ENCODE peak calls at places on chromosomes 13 and 19, in seven cellular contexts. One of them, this sample, is unnamed. For H3K36me3, the result is how much of the 10 kb centered on the place peaks cover.

GRCh38 chr13:111916201-111916600 is 150.7 kb upstream of the SOX1 start:
- DNase-seq in OCI-LY7: no peak
- DNase-seq in aorta: peak
- DNase-seq in HAP-1: no peak
- DNase-seq in GM23248: no peak
- DNase-seq in hepatocyte: no peak
- DNase-seq in HCT116: no peak
- DNase-seq in this sample: no peak

GRCh38 chr13:79799466-79799865 is 318.5 kb downstream of the NDFIP2 start:
- DNase-seq in OCI-LY7: no peak
- DNase-seq in aorta: no peak
- DNase-seq in HAP-1: no peak
- DNase-seq in GM23248: no peak
- DNase-seq in hepatocyte: no peak
- DNase-seq in HCT116: no peak
- DNase-seq in this sample: no peak

GRCh38 chr19:485583-486236 is 10.6 kb upstream of the MADCAM1 start:
- DNase-seq in OCI-LY7: no peak
- DNase-seq in aorta: no peak
- DNase-seq in HAP-1: no peak
- DNase-seq in GM23248: peak
- DNase-seq in hepatocyte: peak
- DNase-seq in HCT116: no peak
- DNase-seq in this sample: no peak

GRCh38 chr13:46496086-46496485 is 56.9 kb upstream of the LRCH1 start:
- DNase-seq in OCI-LY7: no peak
- DNase-seq in aorta: no peak
- DNase-seq in HAP-1: no peak
- DNase-seq in GM23248: no peak
- DNase-seq in hepatocyte: no peak
- DNase-seq in HCT116: no peak
- DNase-seq in this sample: no peak

GRCh38 chr13:41568143-41568989 is 111.0 kb downstream of the RGCC start:
- DNase-seq in OCI-LY7: no peak
- DNase-seq in aorta: no peak
- DNase-seq in HAP-1: no peak
- DNase-seq in GM23248: no peak
- DNase-seq in hepatocyte: no peak
- DNase-seq in HCT116: no peak
- DNase-seq in this sample: no peak

GRCh38 chr13:111460548-111461444 is 140.4 kb downstream of the TEX29 start:
- DNase-seq in OCI-LY7: peak
- DNase-seq in aorta: peak
- DNase-seq in HAP-1: peak
- DNase-seq in GM23248: peak
- DNase-seq in hepatocyte: peak
- DNase-seq in HCT116: peak
- DNase-seq in this sample: no peak

GRCh38 chr13:100131863-100132574 is 43.1 kb downstream of the PCCA start:
- DNase-seq in OCI-LY7: no peak
- DNase-seq in aorta: no peak
- DNase-seq in HAP-1: no peak
- DNase-seq in GM23248: peak
- DNase-seq in hepatocyte: peak
- DNase-seq in HCT116: peak
- DNase-seq in this sample: no peak

GRCh38 chr19:33204136-33204973 is 10.2 kb downstream of the LRP3 start:
- DNase-seq in OCI-LY7: no peak
- DNase-seq in aorta: peak
- DNase-seq in HAP-1: no peak
- DNase-seq in GM23248: no peak
- DNase-seq in hepatocyte: no peak
- DNase-seq in HCT116: no peak
- DNase-seq in this sample: no peak

GRCh38 chr13:33796095-33796494 is 21.9 kb upstream of the RFC3 start:
- DNase-seq in OCI-LY7: no peak
- DNase-seq in aorta: no peak
- DNase-seq in HAP-1: peak
- DNase-seq in GM23248: no peak
- DNase-seq in hepatocyte: no peak
- DNase-seq in HCT116: no peak
- DNase-seq in this sample: no peak

GRCh38 chr19:51698296-51698695 is 5.2 kb downstream of the SPACA6 start:
- DNase-seq in OCI-LY7: no peak
- DNase-seq in aorta: no peak
- DNase-seq in HAP-1: no peak
- DNase-seq in GM23248: peak
- DNase-seq in hepatocyte: no peak
- DNase-seq in HCT116: no peak
- DNase-seq in this sample: no peak

GRCh38 chr19:17109962-17110598 is 34.5 kb downstream of the MYO9B start:
- DNase-seq in OCI-LY7: no peak
- DNase-seq in aorta: no peak
- DNase-seq in HAP-1: no peak
- DNase-seq in GM23248: no peak
- DNase-seq in hepatocyte: no peak
- DNase-seq in HCT116: no peak
- DNase-seq in this sample: peak

GRCh38 chr19:10961073-10961762 is 388 bp downstream of the SMARCA4 start:
- DNase-seq in OCI-LY7: peak
- DNase-seq in aorta: peak
- DNase-seq in HAP-1: no peak
- DNase-seq in GM23248: peak
- DNase-seq in hepatocyte: no peak
- DNase-seq in HCT116: no peak
- DNase-seq in this sample: peak

GRCh38 chr19:38715540-38715939 is 28.7 kb downstream of the CAPN12 start:
- DNase-seq in OCI-LY7: no peak
- DNase-seq in aorta: no peak
- DNase-seq in HAP-1: no peak
- DNase-seq in GM23248: no peak
- DNase-seq in hepatocyte: no peak
- DNase-seq in HCT116: no peak
- DNase-seq in this sample: no peak

GRCh38 chr19:38712161-38712748 is 32.0 kb downstream of the CAPN12 start:
- DNase-seq in OCI-LY7: no peak
- DNase-seq in aorta: no peak
- DNase-seq in HAP-1: no peak
- DNase-seq in GM23248: no peak
- DNase-seq in hepatocyte: no peak
- DNase-seq in HCT116: no peak
- DNase-seq in this sample: no peak

GRCh38 chr19:38713227-38713649 is 31.0 kb downstream of the CAPN12 start:
- DNase-seq in OCI-LY7: no peak
- DNase-seq in aorta: no peak
- DNase-seq in HAP-1: no peak
- DNase-seq in GM23248: no peak
- DNase-seq in hepatocyte: no peak
- DNase-seq in HCT116: no peak
- DNase-seq in this sample: no peak

GRCh38 chr19:38714354-38714778 is 29.9 kb downstream of the CAPN12 start:
- DNase-seq in OCI-LY7: no peak
- DNase-seq in aorta: no peak
- DNase-seq in HAP-1: no peak
- DNase-seq in GM23248: no peak
- DNase-seq in hepatocyte: no peak
- DNase-seq in HCT116: no peak
- DNase-seq in this sample: no peak

DNA sequence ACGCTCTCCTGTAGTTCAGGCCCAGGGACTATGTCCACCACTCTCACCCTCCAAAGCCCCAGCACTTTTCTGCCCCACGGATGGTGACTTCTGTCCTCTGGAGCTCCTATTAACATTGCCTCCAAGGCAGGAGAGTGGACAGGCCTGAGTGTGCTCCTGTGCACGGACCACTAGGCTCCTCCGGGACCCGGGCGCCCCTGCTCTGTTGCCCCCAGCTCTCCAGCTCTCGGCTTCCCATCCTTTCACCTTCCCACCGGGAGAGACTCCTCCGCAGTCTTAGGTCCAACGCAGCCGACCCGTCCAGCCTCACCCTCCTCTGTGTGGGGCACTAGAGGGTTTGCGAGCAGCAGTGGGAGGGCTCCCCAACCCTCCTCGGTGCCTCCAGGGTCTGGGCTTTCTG is 30.4 kb downstream of the CAPN12 start:
- DNase-seq in OCI-LY7: no peak
- DNase-seq in aorta: no peak
- DNase-seq in HAP-1: no peak
- DNase-seq in GM23248: no peak
- DNase-seq in hepatocyte: no peak
- DNase-seq in HCT116: no peak
- DNase-seq in this sample: no peak
- H3K36me3 ChIP-seq in OCI-LY7: half or more
- H3K36me3 ChIP-seq in aorta: under half
- H3K36me3 ChIP-seq in HAP-1: half or more
- H3K36me3 ChIP-seq in GM23248: under half
- H3K36me3 ChIP-seq in hepatocyte: under half
- H3K36me3 ChIP-seq in HCT116: under half
- H3K36me3 ChIP-seq in this sample: half or more

DNA sequence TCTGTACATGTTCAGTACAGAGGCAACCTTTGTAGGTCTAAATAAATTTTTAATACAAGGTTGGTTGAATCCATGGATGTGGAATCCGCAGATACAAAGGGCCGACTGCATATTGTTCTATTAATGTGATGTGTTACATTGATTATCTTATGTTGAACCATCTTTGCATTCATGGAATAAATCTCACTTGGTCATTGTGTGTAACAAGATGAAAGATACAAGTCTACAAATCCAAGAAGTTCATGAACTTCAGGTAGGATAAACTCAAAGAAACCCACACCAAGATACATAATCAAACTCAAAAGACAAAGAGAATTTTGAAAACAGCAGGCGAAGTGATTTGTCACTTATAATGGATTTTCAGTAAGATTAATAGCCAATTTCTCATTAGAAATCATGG is 8.0 kb upstream of the TFDP1 start:
- DNase-seq in OCI-LY7: no peak
- DNase-seq in aorta: no peak
- DNase-seq in HAP-1: no peak
- DNase-seq in GM23248: no peak
- DNase-seq in hepatocyte: no peak
- DNase-seq in HCT116: no peak
- DNase-seq in this sample: no peak
- H3K36me3 ChIP-seq in OCI-LY7: under half
- H3K36me3 ChIP-seq in aorta: under half
- H3K36me3 ChIP-seq in HAP-1: under half
- H3K36me3 ChIP-seq in GM23248: under half
- H3K36me3 ChIP-seq in hepatocyte: under half
- H3K36me3 ChIP-seq in HCT116: under half
- H3K36me3 ChIP-seq in this sample: under half

GRCh38 chr13:113981201-113981605 is 7.3 kb upstream of the C13orf46 start:
- DNase-seq in OCI-LY7: no peak
- DNase-seq in aorta: no peak
- DNase-seq in HAP-1: no peak
- DNase-seq in GM23248: peak
- DNase-seq in hepatocyte: no peak
- DNase-seq in HCT116: peak
- DNase-seq in this sample: no peak

GRCh38 chr13:113980489-113981064 is 6.7 kb upstream of the C13orf46 start:
- DNase-seq in OCI-LY7: no peak
- DNase-seq in aorta: peak
- DNase-seq in HAP-1: no peak
- DNase-seq in GM23248: no peak
- DNase-seq in hepatocyte: no peak
- DNase-seq in HCT116: no peak
- DNase-seq in this sample: no peak

GRCh38 chr13:113982296-113982661 is 8.4 kb upstream of the C13orf46 start:
- DNase-seq in OCI-LY7: no peak
- DNase-seq in aorta: peak
- DNase-seq in HAP-1: no peak
- DNase-seq in GM23248: no peak
- DNase-seq in hepatocyte: no peak
- DNase-seq in HCT116: no peak
- DNase-seq in this sample: no peak

GRCh38 chr13:113979791-113980471 is 6.1 kb upstream of the C13orf46 start:
- DNase-seq in OCI-LY7: no peak
- DNase-seq in aorta: peak
- DNase-seq in HAP-1: no peak
- DNase-seq in GM23248: no peak
- DNase-seq in hepatocyte: no peak
- DNase-seq in HCT116: no peak
- DNase-seq in this sample: no peak

GRCh38 chr13:113981611-113982295 is 7.9 kb upstream of the C13orf46 start:
- DNase-seq in OCI-LY7: no peak
- DNase-seq in aorta: peak
- DNase-seq in HAP-1: no peak
- DNase-seq in GM23248: no peak
- DNase-seq in hepatocyte: no peak
- DNase-seq in HCT116: no peak
- DNase-seq in this sample: no peak
- H3K36me3 ChIP-seq in OCI-LY7: under half
- H3K36me3 ChIP-seq in aorta: under half
- H3K36me3 ChIP-seq in HAP-1: under half
- H3K36me3 ChIP-seq in GM23248: under half
- H3K36me3 ChIP-seq in hepatocyte: under half
- H3K36me3 ChIP-seq in HCT116: under half
- H3K36me3 ChIP-seq in this sample: under half

DNA sequence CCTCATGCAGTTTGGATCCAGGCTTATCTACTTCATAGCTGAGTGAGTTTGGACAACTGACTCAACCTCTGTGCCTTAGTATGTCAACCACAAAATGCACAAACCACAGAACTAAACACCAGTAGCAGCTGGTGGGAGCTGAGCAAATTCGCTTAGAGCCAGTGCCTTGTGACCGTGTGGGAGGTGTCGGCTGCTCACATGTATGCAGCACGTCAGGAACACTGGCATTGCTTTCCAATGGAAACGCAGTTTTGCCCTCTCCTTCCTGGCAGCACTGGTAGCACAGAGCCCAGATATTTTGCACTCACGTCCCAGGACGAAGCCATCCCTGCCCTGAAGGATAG is 8.3 kb upstream of the NTN5 start:
- DNase-seq in OCI-LY7: no peak
- DNase-seq in aorta: no peak
- DNase-seq in HAP-1: no peak
- DNase-seq in GM23248: peak
- DNase-seq in hepatocyte: no peak
- DNase-seq in HCT116: no peak
- DNase-seq in this sample: no peak
- H3K36me3 ChIP-seq in OCI-LY7: under half
- H3K36me3 ChIP-seq in aorta: under half
- H3K36me3 ChIP-seq in HAP-1: under half
- H3K36me3 ChIP-seq in GM23248: under half
- H3K36me3 ChIP-seq in hepatocyte: under half
- H3K36me3 ChIP-seq in HCT116: under half
- H3K36me3 ChIP-seq in this sample: under half

This sample was measured in GM06990.